ENCODE peak calls at places on chromosome 10, in ten cellular contexts. One of them, this sample, is unnamed.

GRCh38 chr10:121792198-121792597 is 135.6 kb downstream of the ATE1 start:
- DNase-seq in right atrium auricular region: no peak
- DNase-seq in psoas muscle: no peak
- DNase-seq in mesothelial cell of epicardium: no peak
- DNase-seq in cardiac fibroblast: peak; percentile 73
- DNase-seq in GM12865: no peak
- DNase-seq in gastrocnemius medialis: no peak
- DNase-seq in lower leg skin: no peak
- DNase-seq in BJ: no peak
- DNase-seq in lower lobe of right lung: no peak
- DNase-seq in this sample: no peak

GRCh38 chr10:77513783-77514331 is 123.8 kb downstream of the KCNMA1 start:
- DNase-seq in right atrium auricular region: no peak
- DNase-seq in psoas muscle: peak; percentile 93
- DNase-seq in mesothelial cell of epicardium: no peak
- DNase-seq in cardiac fibroblast: peak; percentile 77
- DNase-seq in GM12865: no peak
- DNase-seq in gastrocnemius medialis: peak; percentile 92
- DNase-seq in lower leg skin: no peak
- DNase-seq in BJ: peak; percentile 42
- DNase-seq in lower lobe of right lung: no peak
- DNase-seq in this sample: peak; percentile 93

GRCh38 chr10:62373995-62374861 is at the start of gene ZNF365:
- DNase-seq in right atrium auricular region: no peak
- DNase-seq in psoas muscle: peak; percentile 51
- DNase-seq in mesothelial cell of epicardium: no peak
- DNase-seq in cardiac fibroblast: peak; percentile 37
- DNase-seq in GM12865: peak; percentile 2
- DNase-seq in gastrocnemius medialis: no peak
- DNase-seq in lower leg skin: no peak
- DNase-seq in BJ: no peak
- DNase-seq in lower lobe of right lung: peak; percentile 48
- DNase-seq in this sample: peak; percentile 27

GRCh38 chr10:128092454-128092853 is 33.8 kb downstream of the MKI67 start:
- DNase-seq in right atrium auricular region: no peak
- DNase-seq in psoas muscle: no peak
- DNase-seq in mesothelial cell of epicardium: no peak
- DNase-seq in cardiac fibroblast: peak; percentile 26
- DNase-seq in GM12865: no peak
- DNase-seq in gastrocnemius medialis: no peak
- DNase-seq in lower leg skin: no peak
- DNase-seq in BJ: no peak
- DNase-seq in lower lobe of right lung: no peak
- DNase-seq in this sample: peak; percentile 38

GRCh38 chr10:43573250-43574034 is 974 bp downstream of the ZNF239 start:
- DNase-seq in right atrium auricular region: no peak
- DNase-seq in psoas muscle: no peak
- DNase-seq in mesothelial cell of epicardium: no peak
- DNase-seq in cardiac fibroblast: peak; percentile 5
- DNase-seq in GM12865: no peak
- DNase-seq in gastrocnemius medialis: no peak
- DNase-seq in lower leg skin: no peak
- DNase-seq in BJ: no peak
- DNase-seq in lower lobe of right lung: no peak
- DNase-seq in this sample: no peak

GRCh38 chr10:16408379-16408778 is 28.4 kb upstream of the PTER start:
- DNase-seq in right atrium auricular region: no peak
- DNase-seq in psoas muscle: no peak
- DNase-seq in mesothelial cell of epicardium: no peak
- DNase-seq in cardiac fibroblast: no peak
- DNase-seq in GM12865: no peak
- DNase-seq in gastrocnemius medialis: no peak
- DNase-seq in lower leg skin: no peak
- DNase-seq in BJ: no peak
- DNase-seq in lower lobe of right lung: no peak
- DNase-seq in this sample: no peak

GRCh38 chr10:116274141-116274861 is 1.3 kb upstream of the GFRA1 start:
- DNase-seq in right atrium auricular region: no peak
- DNase-seq in psoas muscle: no peak
- DNase-seq in mesothelial cell of epicardium: no peak
- DNase-seq in cardiac fibroblast: no peak
- DNase-seq in GM12865: no peak
- DNase-seq in gastrocnemius medialis: no peak
- DNase-seq in lower leg skin: peak; percentile 89
- DNase-seq in BJ: no peak
- DNase-seq in lower lobe of right lung: no peak
- DNase-seq in this sample: no peak

GRCh38 chr10:5545778-5546710 is 21.3 kb downstream of the CALML3 start:
- DNase-seq in right atrium auricular region: no peak
- DNase-seq in psoas muscle: peak; percentile 76
- DNase-seq in mesothelial cell of epicardium: peak; percentile 10
- DNase-seq in cardiac fibroblast: peak; percentile 87
- DNase-seq in GM12865: no peak
- DNase-seq in gastrocnemius medialis: no peak
- DNase-seq in lower leg skin: peak; percentile 86
- DNase-seq in BJ: no peak
- DNase-seq in lower lobe of right lung: peak; percentile 71
- DNase-seq in this sample: peak; percentile 83

GRCh38 chr10:72034761-72035160 is 53.6 kb downstream of the SPOCK2 start:
- DNase-seq in right atrium auricular region: no peak
- DNase-seq in psoas muscle: no peak
- DNase-seq in mesothelial cell of epicardium: no peak
- DNase-seq in cardiac fibroblast: no peak
- DNase-seq in GM12865: no peak
- DNase-seq in gastrocnemius medialis: no peak
- DNase-seq in lower leg skin: no peak
- DNase-seq in BJ: no peak
- DNase-seq in lower lobe of right lung: no peak
- DNase-seq in this sample: no peak

GRCh38 chr10:69160809-69161225 is 19.2 kb upstream of the SUPV3L1 start:
- DNase-seq in right atrium auricular region: no peak
- DNase-seq in psoas muscle: no peak
- DNase-seq in mesothelial cell of epicardium: no peak
- DNase-seq in cardiac fibroblast: no peak
- DNase-seq in GM12865: no peak
- DNase-seq in gastrocnemius medialis: no peak
- DNase-seq in lower leg skin: no peak
- DNase-seq in BJ: peak; percentile 23
- DNase-seq in lower lobe of right lung: no peak
- DNase-seq in this sample: no peak

GRCh38 chr10:81876253-81876731 is 1.3 kb downstream of the NRG3 start:
- DNase-seq in right atrium auricular region: no peak
- DNase-seq in psoas muscle: no peak
- DNase-seq in mesothelial cell of epicardium: no peak
- DNase-seq in cardiac fibroblast: no peak
- DNase-seq in GM12865: no peak
- DNase-seq in gastrocnemius medialis: no peak
- DNase-seq in lower leg skin: no peak
- DNase-seq in BJ: no peak
- DNase-seq in lower lobe of right lung: no peak
- DNase-seq in this sample: no peak

GRCh38 chr10:118106426-118106825 is 59.7 kb upstream of the RAB11FIP2 start:
- DNase-seq in right atrium auricular region: no peak
- DNase-seq in psoas muscle: no peak
- DNase-seq in mesothelial cell of epicardium: no peak
- DNase-seq in cardiac fibroblast: peak; percentile 61
- DNase-seq in GM12865: peak; percentile 34
- DNase-seq in gastrocnemius medialis: no peak
- DNase-seq in lower leg skin: no peak
- DNase-seq in BJ: no peak
- DNase-seq in lower lobe of right lung: no peak
- DNase-seq in this sample: no peak
- TF ChIP-seq CTCF in right atrium auricular region: peak; percentile 17
- TF ChIP-seq CTCF in psoas muscle: peak; percentile 30
- TF ChIP-seq CTCF in mesothelial cell of epicardium: peak; percentile 25
- TF ChIP-seq CTCF in cardiac fibroblast: peak; percentile 47
- TF ChIP-seq CTCF in GM12865: peak; percentile 36
- TF ChIP-seq CTCF in gastrocnemius medialis: no peak
- TF ChIP-seq CTCF in lower leg skin: no peak
- TF ChIP-seq CTCF in BJ: peak; percentile 42
- TF ChIP-seq CTCF in lower lobe of right lung: peak; percentile 39
- TF ChIP-seq CTCF in this sample: peak; percentile 38

DNA sequence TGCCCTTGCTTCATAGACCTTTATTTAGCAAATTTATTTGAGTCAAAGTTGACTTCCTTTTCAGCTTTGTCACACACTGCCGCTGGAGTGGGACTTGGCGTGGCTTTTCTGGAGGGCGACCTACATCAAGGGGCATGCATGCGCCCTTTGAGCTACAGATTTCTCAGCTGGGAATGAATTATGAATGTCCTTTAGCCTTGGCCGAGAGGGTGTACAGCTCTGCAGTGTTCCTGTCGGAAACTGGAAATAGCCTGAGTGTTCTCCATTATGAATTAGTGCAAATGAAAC is 79.7 kb downstream of the GLRX3 start:
- DNase-seq in right atrium auricular region: no peak
- DNase-seq in psoas muscle: no peak
- DNase-seq in mesothelial cell of epicardium: no peak
- DNase-seq in cardiac fibroblast: no peak
- DNase-seq in GM12865: no peak
- DNase-seq in gastrocnemius medialis: no peak
- DNase-seq in lower leg skin: peak; percentile 70
- DNase-seq in BJ: no peak
- DNase-seq in lower lobe of right lung: no peak
- DNase-seq in this sample: peak; percentile 2
- TF ChIP-seq CTCF in right atrium auricular region: no peak
- TF ChIP-seq CTCF in psoas muscle: no peak
- TF ChIP-seq CTCF in mesothelial cell of epicardium: no peak
- TF ChIP-seq CTCF in cardiac fibroblast: no peak
- TF ChIP-seq CTCF in GM12865: no peak
- TF ChIP-seq CTCF in gastrocnemius medialis: no peak
- TF ChIP-seq CTCF in lower leg skin: no peak
- TF ChIP-seq CTCF in BJ: no peak
- TF ChIP-seq CTCF in lower lobe of right lung: no peak
- TF ChIP-seq CTCF in this sample: no peak

DNA sequence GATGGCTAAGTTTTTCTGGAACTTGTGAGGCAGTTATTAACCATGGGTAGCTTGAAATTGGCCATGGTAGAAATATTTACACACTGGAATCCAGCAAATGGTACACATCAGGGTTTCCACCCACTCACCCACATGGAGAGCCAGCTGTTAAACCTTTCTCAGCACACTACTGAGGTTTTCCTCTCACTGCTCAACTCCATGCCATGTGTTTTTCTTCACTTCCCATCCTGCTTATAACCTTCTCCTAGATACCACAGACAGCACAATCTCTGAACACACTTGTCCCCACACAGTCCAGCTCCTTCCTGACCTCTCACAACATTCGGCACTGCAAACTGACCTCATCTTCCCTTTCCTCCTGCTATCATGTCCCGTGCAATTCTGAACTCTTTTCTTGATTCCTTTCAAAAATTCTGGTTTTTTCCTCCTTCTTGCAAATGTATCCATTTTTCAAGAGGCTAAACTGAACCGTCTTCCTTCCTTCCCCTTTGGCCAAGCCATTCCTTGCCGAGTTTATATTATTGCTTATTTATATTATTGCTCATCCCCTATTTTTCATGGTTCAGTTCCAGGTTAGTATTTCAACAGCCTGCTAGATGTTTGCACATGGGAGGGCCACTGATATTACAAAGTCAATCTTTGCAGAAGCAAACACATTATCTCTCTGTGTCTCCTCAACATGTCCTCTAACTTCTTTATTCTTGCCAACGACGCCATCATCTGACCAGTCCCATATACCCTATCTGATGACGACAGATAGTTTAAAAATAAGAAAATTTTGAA is 606.4 kb downstream of the SORCS1 start:
- DNase-seq in right atrium auricular region: no peak
- DNase-seq in psoas muscle: no peak
- DNase-seq in mesothelial cell of epicardium: no peak
- DNase-seq in cardiac fibroblast: peak; percentile 47
- DNase-seq in GM12865: no peak
- DNase-seq in gastrocnemius medialis: no peak
- DNase-seq in lower leg skin: no peak
- DNase-seq in BJ: no peak
- DNase-seq in lower lobe of right lung: no peak
- DNase-seq in this sample: no peak
- TF ChIP-seq CTCF in right atrium auricular region: no peak
- TF ChIP-seq CTCF in psoas muscle: no peak
- TF ChIP-seq CTCF in mesothelial cell of epicardium: no peak
- TF ChIP-seq CTCF in cardiac fibroblast: no peak
- TF ChIP-seq CTCF in GM12865: no peak
- TF ChIP-seq CTCF in gastrocnemius medialis: no peak
- TF ChIP-seq CTCF in lower leg skin: no peak
- TF ChIP-seq CTCF in BJ: no peak
- TF ChIP-seq CTCF in lower lobe of right lung: no peak
- TF ChIP-seq CTCF in this sample: no peak

GRCh38 chr10:58723977-58724376 is 211.3 kb downstream of the BICC1 start:
- DNase-seq in right atrium auricular region: no peak
- DNase-seq in psoas muscle: no peak
- DNase-seq in mesothelial cell of epicardium: no peak
- DNase-seq in cardiac fibroblast: peak; percentile 35
- DNase-seq in GM12865: no peak
- DNase-seq in gastrocnemius medialis: no peak
- DNase-seq in lower leg skin: no peak
- DNase-seq in BJ: no peak
- DNase-seq in lower lobe of right lung: no peak
- DNase-seq in this sample: no peak
- TF ChIP-seq CTCF in right atrium auricular region: no peak
- TF ChIP-seq CTCF in psoas muscle: no peak
- TF ChIP-seq CTCF in mesothelial cell of epicardium: no peak
- TF ChIP-seq CTCF in cardiac fibroblast: no peak
- TF ChIP-seq CTCF in GM12865: no peak
- TF ChIP-seq CTCF in gastrocnemius medialis: no peak
- TF ChIP-seq CTCF in lower leg skin: no peak
- TF ChIP-seq CTCF in BJ: no peak
- TF ChIP-seq CTCF in lower lobe of right lung: no peak
- TF ChIP-seq CTCF in this sample: no peak

GRCh38 chr10:110399163-110400094 is 94.7 kb upstream of the SMNDC1 start:
- DNase-seq in right atrium auricular region: no peak
- DNase-seq in psoas muscle: no peak
- DNase-seq in mesothelial cell of epicardium: no peak
- DNase-seq in cardiac fibroblast: peak; percentile 98
- DNase-seq in GM12865: no peak
- DNase-seq in gastrocnemius medialis: no peak
- DNase-seq in lower leg skin: no peak
- DNase-seq in BJ: peak; percentile 90
- DNase-seq in lower lobe of right lung: no peak
- DNase-seq in this sample: no peak
- TF ChIP-seq CTCF in right atrium auricular region: no peak
- TF ChIP-seq CTCF in psoas muscle: no peak
- TF ChIP-seq CTCF in mesothelial cell of epicardium: no peak
- TF ChIP-seq CTCF in cardiac fibroblast: no peak
- TF ChIP-seq CTCF in GM12865: no peak
- TF ChIP-seq CTCF in gastrocnemius medialis: no peak
- TF ChIP-seq CTCF in lower leg skin: no peak
- TF ChIP-seq CTCF in BJ: no peak
- TF ChIP-seq CTCF in lower lobe of right lung: no peak
- TF ChIP-seq CTCF in this sample: no peak

GRCh38 chr10:64033710-64034109 is 512.5 kb downstream of the REEP3 start:
- DNase-seq in right atrium auricular region: no peak
- DNase-seq in psoas muscle: no peak
- DNase-seq in mesothelial cell of epicardium: no peak
- DNase-seq in cardiac fibroblast: no peak
- DNase-seq in GM12865: no peak
- DNase-seq in gastrocnemius medialis: no peak
- DNase-seq in lower leg skin: no peak
- DNase-seq in BJ: no peak
- DNase-seq in lower lobe of right lung: no peak
- DNase-seq in this sample: no peak
- TF ChIP-seq CTCF in right atrium auricular region: no peak
- TF ChIP-seq CTCF in psoas muscle: no peak
- TF ChIP-seq CTCF in mesothelial cell of epicardium: no peak
- TF ChIP-seq CTCF in cardiac fibroblast: no peak
- TF ChIP-seq CTCF in GM12865: no peak
- TF ChIP-seq CTCF in gastrocnemius medialis: no peak
- TF ChIP-seq CTCF in lower leg skin: no peak
- TF ChIP-seq CTCF in BJ: no peak
- TF ChIP-seq CTCF in lower lobe of right lung: no peak
- TF ChIP-seq CTCF in this sample: no peak

This sample was measured in tibial artery.